ENCODE peak calls at places on chromosomes 16 and 17, in four cellular contexts. Z is hepatocyte, X is heart left ventricle, D is spleen. M is an unnamed sample.

GRCh38 chr16:4097826-4098240 is 18.4 kb downstream of the ADCY9 start:
- DNase-seq in Z (peak), X (no peak), D (no peak), M (no peak)

GRCh38 chr17:44278006-44278405 is 10.1 kb upstream of the SLC4A1 start:
- DNase-seq in Z (no peak), X (no peak), D (no peak), M (no peak)

GRCh38 chr17:4161179-4161559 is 18.2 kb downstream of the CYB5D2 start:
- DNase-seq in Z (peak), X (no peak), D (no peak), M (no peak)

GRCh38 chr16:27999687-28000086 is 63.8 kb downstream of the GSG1L start:
- DNase-seq in Z (no peak), X (no peak), D (no peak), M (no peak)

GRCh38 chr17:42042598-42043319 is 7.6 kb downstream of the C17orf113 start:
- DNase-seq in Z (no peak), X (no peak), D (no peak), M (no peak)

GRCh38 chr17:81996232-81996756 is 18.9 kb downstream of the ASPSCR1 start:
- DNase-seq in Z (no peak), X (no peak), D (no peak), M (no peak)

GRCh38 chr17:6069611-6070279 is 434 bp upstream of the WSCD1 start:
- DNase-seq in Z (peak), X (no peak), D (no peak), M (peak)

GRCh38 chr17:68861602-68862001 is 93.6 kb downstream of the ABCA8 start:
- DNase-seq in Z (no peak), X (no peak), D (no peak), M (no peak)

GRCh38 chr17:77548967-77549366 is 408.2 kb downstream of the SEC14L1 start:
- DNase-seq in Z (no peak), X (no peak), D (no peak), M (no peak)

GRCh38 chr17:78879679-78880186 is 23.3 kb downstream of the CEP295NL start:
- DNase-seq in Z (peak), X (peak), D (peak), M (no peak)

GRCh38 chr16:67563708-67564468 is 1.6 kb downstream of the CTCF start:
- DNase-seq in Z (peak), X (no peak), D (no peak), M (no peak)

GRCh38 chr17:27861979-27862378 is 31.2 kb downstream of the LYRM9 start:
- DNase-seq in Z (peak), X (no peak), D (no peak), M (no peak)

GRCh38 chr16:48157794-48158193 is 2.0 kb upstream of the ABCC12 start:
- DNase-seq in Z (no peak), X (no peak), D (no peak), M (no peak)

GRCh38 chr17:82781894-82782274 is 30.0 kb downstream of the TBCD start:
- DNase-seq in Z (peak), X (peak), D (peak), M (no peak)

GRCh38 chr17:49755681-49756283 is 8.1 kb downstream of the FAM117A start:
- DNase-seq in Z (no peak), X (no peak), D (no peak), M (no peak)
- TF ChIP-seq CTCF in Z (no peak), X (no peak), D (no peak), M (no peak)

GRCh38 chr17:56624947-56625346 is 31.4 kb downstream of the NOG start:
- DNase-seq in Z (no peak), X (no peak), D (no peak), M (no peak)

GRCh38 chr17:56635640-56636039 is 42.1 kb downstream of the NOG start:
- DNase-seq in Z (no peak), X (no peak), D (no peak), M (no peak)

GRCh38 chr17:56633681-56634080 is 40.2 kb downstream of the NOG start:
- DNase-seq in Z (no peak), X (no peak), D (no peak), M (no peak)

GRCh38 chr17:56629450-56630187 is 36.1 kb downstream of the NOG start:
- DNase-seq in Z (peak), X (no peak), D (no peak), M (no peak)

DNA sequence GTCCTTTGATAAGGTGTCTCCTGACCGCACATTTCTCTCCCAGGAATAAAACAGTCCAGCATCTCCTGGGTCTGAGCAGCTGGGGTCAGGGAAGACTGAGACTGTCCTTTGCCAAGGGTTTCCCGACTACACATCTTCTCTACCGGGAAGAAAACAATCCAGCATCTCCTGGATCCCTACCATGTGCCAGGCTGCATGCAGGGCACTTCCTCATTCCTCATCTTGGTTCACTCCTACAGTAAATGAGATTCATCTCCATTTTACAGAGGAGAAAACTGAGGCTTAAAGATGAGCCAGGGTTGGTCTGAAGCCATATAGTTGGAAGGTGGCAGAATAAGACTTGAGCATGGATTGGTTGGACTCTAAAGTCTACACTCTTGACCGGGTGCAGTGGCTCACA is 36.7 kb downstream of the NOG start:
- DNase-seq in Z (no peak), X (no peak), D (no peak), M (no peak)
- TF ChIP-seq CTCF in Z (no peak), X (no peak), D (no peak), M (peak)

GRCh38 chr16:64282181-64282580 is 839.7 kb downstream of the CDH11 start:
- DNase-seq in Z (no peak), X (no peak), D (no peak), M (no peak)

GRCh38 chr16:64290461-64290860 is 831.4 kb downstream of the CDH11 start:
- DNase-seq in Z (no peak), X (no peak), D (no peak), M (no peak)

GRCh38 chr16:64292953-64293352 is 828.9 kb downstream of the CDH11 start:
- DNase-seq in Z (no peak), X (no peak), D (no peak), M (no peak)

DNA sequence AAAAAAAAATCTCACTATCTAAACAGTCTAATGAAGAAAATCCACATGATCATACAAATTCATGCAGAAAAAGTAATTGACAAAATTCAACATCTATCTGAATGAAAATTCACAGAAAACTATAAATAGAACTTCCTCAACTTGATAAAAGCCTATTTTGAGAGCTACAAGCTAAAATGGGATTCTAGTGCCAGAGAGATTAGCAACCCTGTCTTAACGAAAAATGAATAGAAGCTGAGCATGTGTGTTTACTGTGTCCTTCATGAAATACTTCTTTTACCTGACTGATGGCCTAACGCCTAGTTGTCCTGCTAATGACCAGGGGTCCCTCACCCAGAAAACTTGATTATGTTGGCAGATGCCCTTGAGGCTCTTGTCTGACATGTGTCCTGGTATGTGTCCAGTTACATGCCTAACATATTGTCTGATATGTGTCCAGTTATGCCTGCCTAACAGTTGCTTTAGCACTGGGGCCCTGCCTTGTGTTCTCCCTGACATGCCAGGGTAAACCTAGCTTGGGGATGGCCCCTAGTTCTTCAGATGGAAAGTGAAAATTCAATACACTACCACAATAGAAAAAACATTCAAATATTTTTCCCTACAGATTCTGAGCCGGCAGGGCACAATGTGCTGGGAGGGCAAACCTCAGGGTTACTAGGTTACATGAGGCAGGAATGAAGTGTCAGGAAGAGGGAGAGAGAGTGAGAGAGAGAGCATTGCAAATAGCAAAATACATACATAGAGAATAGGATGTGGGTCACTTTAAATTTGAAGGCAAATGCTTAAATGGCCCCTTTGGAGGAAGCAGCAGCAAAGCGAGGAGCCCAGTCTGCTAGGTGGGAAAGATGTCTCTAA is 834.0 kb downstream of the CDH11 start:
- DNase-seq in Z (no peak), X (no peak), D (no peak), M (no peak)
- TF ChIP-seq CTCF in Z (no peak), X (no peak), D (no peak), M (no peak)

GRCh38 chr16:84618428-84619102 is 687 bp upstream of the COTL1 start:
- DNase-seq in Z (peak), X (no peak), D (peak), M (no peak)
- TF ChIP-seq CTCF in Z (no peak), X (no peak), D (no peak), M (no peak)

DNA sequence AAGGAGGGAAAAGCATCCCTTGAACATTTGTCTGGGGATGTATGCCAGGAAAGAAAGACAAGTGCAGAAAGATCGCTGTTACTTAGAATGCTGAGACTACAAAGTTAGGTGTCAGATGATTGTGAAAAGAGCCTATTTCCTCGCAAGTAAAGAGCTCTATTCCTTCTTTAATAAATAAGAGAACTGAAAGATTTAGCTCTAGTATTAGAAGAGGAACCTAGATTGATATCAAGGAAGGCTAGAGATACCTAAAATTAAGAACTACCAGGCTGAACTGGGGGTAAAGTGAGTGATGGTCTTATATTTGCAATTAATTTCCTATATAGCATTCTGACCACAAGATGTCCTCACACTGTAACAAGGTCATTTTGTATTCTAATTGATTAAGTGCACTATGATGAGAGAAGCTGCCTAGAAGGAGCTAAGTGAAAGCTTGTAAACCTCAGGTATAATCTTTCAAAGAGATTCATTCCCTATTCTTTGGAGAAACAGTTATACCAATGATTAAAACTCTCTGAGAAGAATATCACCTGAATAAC is 62.3 kb downstream of the SSH2 start:
- DNase-seq in Z (no peak), X (no peak), D (no peak), M (no peak)
- TF ChIP-seq CTCF in Z (peak), X (no peak), D (no peak), M (peak)

M was measured in chondrocyte.